ENCODE peak calls at places on chromosomes 1 and 21, in ten cellular contexts. W is effector memory CD4-positive, alpha-beta T cell; G is left ventricle myocardium inferior; O is colonic mucosa; E is thoracic aorta; M is SJSA1; F is Panc1; C is gastrocnemius medialis; U is HCT116; R is cardiac muscle cell. S is an unnamed sample.

GRCh38 chr21:46156678-46157077 is 1.3 kb upstream of the FTCD start:
- DNase-seq in W (no peak), C (no peak), G (no peak), E (no peak), R (no peak), O (no peak), U (no peak), F (no peak), M (no peak), S (no peak)

GRCh38 chr1:119771770-119772169 is 3.1 kb upstream of the HMGCS2 start:
- DNase-seq in E (no peak), R (no peak), O (no peak), C (no peak), M (no peak), F (no peak), G (no peak), W (no peak), U (no peak), S (no peak)

GRCh38 chr21:17128132-17128531 is 384.7 kb upstream of the CXADR start:
- DNase-seq in R (no peak), W (no peak), O (no peak), F (no peak), E (no peak), G (no peak), M (no peak), C (no peak), U (no peak), S (no peak)

GRCh38 chr1:207049974-207050391 is 1.0 kb downstream of the YOD1 start:
- DNase-seq in F (no peak), E (no peak), O (peak; percentile 78), C (peak; percentile 28), M (no peak), R (peak; percentile 59), W (no peak), G (no peak), U (no peak), S (peak; percentile 60)

GRCh38 chr1:26853600-26853999 is 9.3 kb upstream of the SFN start:
- DNase-seq in M (no peak), E (no peak), O (no peak), G (no peak), U (no peak), C (no peak), W (no peak), R (no peak), F (no peak), S (no peak)

GRCh38 chr1:71269823-71270222 is 189.0 kb upstream of the ZRANB2 start:
- DNase-seq in G (no peak), U (no peak), F (no peak), O (no peak), M (no peak), R (no peak), W (no peak), C (no peak), E (no peak), S (no peak)

GRCh38 chr21:39562791-39563770 is 49.7 kb upstream of the B3GALT5 start:
- DNase-seq in C (no peak), O (no peak), G (no peak), M (no peak), R (no peak), E (no peak), U (no peak), W (no peak), F (no peak), S (no peak)

GRCh38 chr1:88061106-88061829 is 622.8 kb upstream of the PKN2 start:
- DNase-seq in R (peak; percentile 83), E (no peak), W (no peak), U (peak; percentile 61), O (peak; percentile 59), M (no peak), G (no peak), F (peak; percentile 41), C (no peak), S (no peak)

GRCh38 chr1:185144233-185144632 is 12.5 kb downstream of the TRMT1L start:
- DNase-seq in R (peak; percentile 13), E (no peak), W (no peak), G (no peak), C (no peak), U (no peak), M (no peak), F (no peak), O (no peak), S (no peak)

GRCh38 chr21:30695956-30696355 is 22.6 kb downstream of the KRTAP21-3 start:
- DNase-seq in F (no peak), G (no peak), C (no peak), O (no peak), M (no peak), W (no peak), U (no peak), R (no peak), E (no peak), S (no peak)

GRCh38 chr1:205283270-205284147 is 38.0 kb downstream of the NUAK2 start:
- DNase-seq in C (no peak), G (no peak), U (no peak), F (no peak), R (no peak), W (no peak), O (no peak), M (no peak), E (no peak), S (no peak)

GRCh38 chr1:181396171-181396670 is 87.1 kb upstream of the CACNA1E start:
- DNase-seq in C (no peak), W (peak; percentile 36), O (no peak), M (no peak), F (no peak), G (no peak), U (no peak), R (no peak), E (no peak), S (peak; percentile 43)

GRCh38 chr1:53909946-53910345 is 16.0 kb downstream of the DIO1 start:
- DNase-seq in E (no peak), G (no peak), C (no peak), F (no peak), M (no peak), W (no peak), U (no peak), O (no peak), R (peak; percentile 41), S (no peak)

GRCh38 chr1:154837679-154838171 is 32.4 kb downstream of the KCNN3 start:
- DNase-seq in R (peak; percentile 25), E (no peak), G (peak; percentile 83), F (no peak), O (peak; percentile 39), U (no peak), C (peak; percentile 79), M (no peak), W (no peak), S (no peak)

GRCh38 chr1:118317836-118318614 is 133.0 kb upstream of the SPAG17 start:
- DNase-seq in C (no peak), U (no peak), G (no peak), W (no peak), F (no peak), O (no peak), M (no peak), R (peak; percentile 25), E (no peak), S (no peak)

GRCh38 chr1:55262822-55263221 is 47.7 kb upstream of the USP24 start:
- DNase-seq in U (no peak), O (no peak), W (no peak), M (no peak), G (no peak), E (no peak), F (no peak), C (no peak), R (peak; percentile 61), S (no peak)

GRCh38 chr1:171623651-171624331 is 1.7 kb downstream of the MYOCOS start:
- DNase-seq in E (no peak), R (no peak), C (no peak), F (no peak), M (no peak), O (no peak), W (no peak), G (no peak), U (no peak), S (no peak)

GRCh38 chr1:22711071-22711470 is 432 bp downstream of the EPHB2 start:
- DNase-seq in E (no peak), U (no peak), O (no peak), F (no peak), M (no peak), W (no peak), C (no peak), G (no peak), R (peak; percentile 13), S (no peak)

GRCh38 chr1:113217447-113218208 is 144.6 kb downstream of the LRIG2 start:
- DNase-seq in O (peak; percentile 71), F (no peak), C (no peak), R (no peak), W (no peak), E (no peak), G (no peak), M (no peak), U (no peak), S (no peak)

GRCh38 chr1:101205457-101205856 is 31.4 kb upstream of the S1PR1 start:
- DNase-seq in W (no peak), C (no peak), G (no peak), O (no peak), E (no peak), R (no peak), F (no peak), U (no peak), M (no peak), S (no peak)

GRCh38 chr1:30637183-30637969 is 86.0 kb downstream of the MATN1 start:
- DNase-seq in U (no peak), R (no peak), C (no peak), F (no peak), E (no peak), M (no peak), O (no peak), G (no peak), W (no peak), S (no peak)

GRCh38 chr1:63198921-63199530 is 123.3 kb upstream of the FOXD3 start:
- DNase-seq in C (no peak), U (no peak), F (no peak), R (no peak), M (no peak), G (no peak), E (no peak), W (no peak), O (no peak), S (no peak)
- H3K27me3 ChIP-seq in C (no peaks in the 10 kb centered on the region), U (no peaks in the 10 kb centered on the region), F (peaks cover 17% of the 10 kb centered on the region), R (peaks cover 17% of the 10 kb centered on the region), M (no peaks in the 10 kb centered on the region), G (peaks cover 46% of the 10 kb centered on the region), E (no peaks in the 10 kb centered on the region), W (no peaks in the 10 kb centered on the region), O (no peaks in the 10 kb centered on the region), S (no peaks in the 10 kb centered on the region)

GRCh38 chr21:7953058-7953457 is 2568.3 kb upstream of the TPTE start:
- DNase-seq in O (no peak), W (no peak), E (no peak), U (no peak), F (no peak), M (no peak), G (no peak), C (no peak), R (no peak), S (no peak)
- H3K9me3 ChIP-seq in O (peaks cover 36% of the 10 kb centered on the region), W (peaks cover 81% of the 10 kb centered on the region), E (peaks cover 61% of the 10 kb centered on the region), U (peaks cover 96% of the 10 kb centered on the region), F (no peaks in the 10 kb centered on the region), M (peaks cover 50% of the 10 kb centered on the region), G (no peaks in the 10 kb centered on the region), C (peaks cover 26% of the 10 kb centered on the region), R (peaks cover 74% of the 10 kb centered on the region), S (peaks cover 65% of the 10 kb centered on the region)

GRCh38 chr1:198264271-198264670 is 107.5 kb downstream of the NEK7 start:
- DNase-seq in W (no peak), G (no peak), F (no peak), U (no peak), O (no peak), R (no peak), C (no peak), M (no peak), E (no peak), S (no peak)
- H3K27ac ChIP-seq in W (no peak overlapping the region), G (peak overlapping the region; percentile 88), F (no peak overlapping the region), U (no peak overlapping the region), O (no peak overlapping the region), R (peak overlapping the region; percentile 95), C (no peak overlapping the region), M (no peak overlapping the region), E (no peak overlapping the region), S (no peak overlapping the region)

GRCh38 chr1:156452863-156453262 is 47.7 kb downstream of the MEF2D start:
- DNase-seq in M (no peak), R (no peak), G (no peak), C (no peak), E (no peak), W (no peak), F (no peak), O (no peak), U (no peak), S (no peak)
- H3K27me3 ChIP-seq in M (peaks cover 4% of the 10 kb centered on the region), R (no peaks in the 10 kb centered on the region), G (no peaks in the 10 kb centered on the region), C (no peaks in the 10 kb centered on the region), E (no peaks in the 10 kb centered on the region), W (no peaks in the 10 kb centered on the region), F (no peaks in the 10 kb centered on the region), O (no peaks in the 10 kb centered on the region), U (no peaks in the 10 kb centered on the region), S (no peaks in the 10 kb centered on the region)